ENCODE peak calls at places on chromosomes 3 and 15, in six cellular contexts. One of them, this sample, is unnamed. For H3K9me3, the result is how much of the 10 kb centered on the place peaks cover.

GRCh38 chr15:90071220-90071807 is 31.0 kb downstream of the IDH2 start:
- DNase-seq in K562: peak
- DNase-seq in stomach: peak
- DNase-seq in heart left ventricle: peak
- DNase-seq in A549: peak
- DNase-seq in adrenal gland: peak
- DNase-seq in this sample: peak

GRCh38 chr15:38263996-38264395 is 11.4 kb downstream of the SPRED1 start:
- DNase-seq in K562: no peak
- DNase-seq in adrenal gland: no peak
- DNase-seq in A549: no peak
- DNase-seq in stomach: no peak
- DNase-seq in heart left ventricle: no peak
- DNase-seq in this sample: no peak

GRCh38 chr15:27808182-27808581 is 290.9 kb downstream of the OCA2 start:
- DNase-seq in heart left ventricle: no peak
- DNase-seq in K562: no peak
- DNase-seq in stomach: no peak
- DNase-seq in adrenal gland: no peak
- DNase-seq in A549: peak
- DNase-seq in this sample: no peak

GRCh38 chr15:93235926-93236781 is 147.1 kb upstream of the RGMA start:
- DNase-seq in A549: peak
- DNase-seq in heart left ventricle: peak
- DNase-seq in stomach: peak
- DNase-seq in adrenal gland: peak
- DNase-seq in K562: no peak
- DNase-seq in this sample: no peak

GRCh38 chr3:39192490-39193092 is at the start of gene XIRP1:
- DNase-seq in A549: no peak
- DNase-seq in heart left ventricle: peak
- DNase-seq in adrenal gland: no peak
- DNase-seq in K562: no peak
- DNase-seq in stomach: no peak
- DNase-seq in this sample: no peak

GRCh38 chr15:90808517-90808939 is 59.9 kb upstream of the FURIN start:
- DNase-seq in heart left ventricle: no peak
- DNase-seq in K562: no peak
- DNase-seq in A549: no peak
- DNase-seq in stomach: no peak
- DNase-seq in adrenal gland: no peak
- DNase-seq in this sample: peak

GRCh38 chr3:11547498-11547897 is 96.2 kb downstream of the VGLL4 start:
- DNase-seq in adrenal gland: no peak
- DNase-seq in K562: no peak
- DNase-seq in heart left ventricle: no peak
- DNase-seq in stomach: no peak
- DNase-seq in A549: no peak
- DNase-seq in this sample: no peak

GRCh38 chr3:136305879-136306278 is 55.7 kb downstream of the PCCB start:
- DNase-seq in adrenal gland: no peak
- DNase-seq in stomach: no peak
- DNase-seq in A549: no peak
- DNase-seq in K562: no peak
- DNase-seq in heart left ventricle: no peak
- DNase-seq in this sample: no peak

GRCh38 chr15:44719293-44719999 is 8.1 kb downstream of the B2M start:
- DNase-seq in K562: no peak
- DNase-seq in adrenal gland: no peak
- DNase-seq in heart left ventricle: no peak
- DNase-seq in A549: no peak
- DNase-seq in stomach: no peak
- DNase-seq in this sample: no peak

GRCh38 chr3:136632625-136633081 is 119.5 kb downstream of the STAG1 start:
- DNase-seq in stomach: no peak
- DNase-seq in A549: peak
- DNase-seq in adrenal gland: no peak
- DNase-seq in K562: no peak
- DNase-seq in heart left ventricle: no peak
- DNase-seq in this sample: no peak

GRCh38 chr15:41546846-41547786 is 3.1 kb upstream of the RPAP1 start:
- DNase-seq in K562: no peak
- DNase-seq in adrenal gland: peak
- DNase-seq in stomach: no peak
- DNase-seq in A549: peak
- DNase-seq in heart left ventricle: no peak
- DNase-seq in this sample: no peak

GRCh38 chr15:81524496-81524895 is 150.5 kb upstream of the TMC3 start:
- DNase-seq in stomach: no peak
- DNase-seq in A549: no peak
- DNase-seq in heart left ventricle: no peak
- DNase-seq in adrenal gland: no peak
- DNase-seq in K562: no peak
- DNase-seq in this sample: no peak

GRCh38 chr3:184361932-184362667 is 590 bp downstream of the POLR2H start:
- DNase-seq in A549: peak
- DNase-seq in stomach: peak
- DNase-seq in adrenal gland: peak
- DNase-seq in heart left ventricle: peak
- DNase-seq in K562: peak
- DNase-seq in this sample: peak

GRCh38 chr3:149494759-149495580 is 20.5 kb downstream of the TM4SF4 start:
- DNase-seq in K562: no peak
- DNase-seq in heart left ventricle: no peak
- DNase-seq in stomach: no peak
- DNase-seq in adrenal gland: no peak
- DNase-seq in A549: no peak
- DNase-seq in this sample: no peak

GRCh38 chr3:15405448-15406050 is 21.8 kb downstream of the METTL6 start:
- DNase-seq in stomach: no peak
- DNase-seq in adrenal gland: peak
- DNase-seq in A549: peak
- DNase-seq in heart left ventricle: no peak
- DNase-seq in K562: peak
- DNase-seq in this sample: no peak

GRCh38 chr3:73530030-73530411 is 94.7 kb downstream of the PDZRN3 start:
- DNase-seq in adrenal gland: no peak
- DNase-seq in heart left ventricle: no peak
- DNase-seq in A549: no peak
- DNase-seq in K562: no peak
- DNase-seq in stomach: no peak
- DNase-seq in this sample: no peak

GRCh38 chr15:43439268-43439667 is 53.7 kb downstream of the TP53BP1 start:
- DNase-seq in adrenal gland: peak
- DNase-seq in K562: no peak
- DNase-seq in A549: no peak
- DNase-seq in stomach: no peak
- DNase-seq in heart left ventricle: no peak
- DNase-seq in this sample: no peak

GRCh38 chr15:84834969-84835368 is 17.8 kb downstream of the ALPK3 start:
- DNase-seq in heart left ventricle: no peak
- DNase-seq in stomach: no peak
- DNase-seq in adrenal gland: no peak
- DNase-seq in A549: no peak
- DNase-seq in K562: no peak
- DNase-seq in this sample: peak

GRCh38 chr3:141294848-141295247 is 63.2 kb downstream of the PXYLP1 start:
- DNase-seq in adrenal gland: no peak
- DNase-seq in stomach: no peak
- DNase-seq in A549: peak
- DNase-seq in K562: no peak
- DNase-seq in heart left ventricle: no peak
- DNase-seq in this sample: no peak

GRCh38 chr3:39668420-39668819 is 141.0 kb upstream of the MYRIP start:
- DNase-seq in stomach: no peak
- DNase-seq in adrenal gland: peak
- DNase-seq in heart left ventricle: no peak
- DNase-seq in K562: peak
- DNase-seq in A549: peak
- DNase-seq in this sample: no peak

GRCh38 chr3:145058483-145058882 is 1086.9 kb downstream of the DIPK2A start:
- DNase-seq in adrenal gland: no peak
- DNase-seq in A549: no peak
- DNase-seq in stomach: no peak
- DNase-seq in heart left ventricle: no peak
- DNase-seq in K562: no peak
- DNase-seq in this sample: no peak

GRCh38 chr3:2360815-2361214 is 262.1 kb downstream of the CNTN4 start:
- DNase-seq in adrenal gland: no peak
- DNase-seq in K562: no peak
- DNase-seq in stomach: no peak
- DNase-seq in heart left ventricle: no peak
- DNase-seq in A549: no peak
- DNase-seq in this sample: no peak

GRCh38 chr15:95281470-95281869 is 1049.0 kb upstream of the NR2F2 start:
- DNase-seq in A549: no peak
- DNase-seq in heart left ventricle: no peak
- DNase-seq in stomach: no peak
- DNase-seq in adrenal gland: no peak
- DNase-seq in K562: no peak
- DNase-seq in this sample: no peak

GRCh38 chr15:65336767-65337435 is 32.4 kb downstream of the RNU5B-1 start:
- DNase-seq in A549: no peak
- DNase-seq in adrenal gland: no peak
- DNase-seq in stomach: no peak
- DNase-seq in heart left ventricle: no peak
- DNase-seq in K562: no peak
- DNase-seq in this sample: peak

GRCh38 chr3:196666001-196666867 is 26.7 kb downstream of the NRROS start:
- DNase-seq in A549: peak
- DNase-seq in K562: no peak
- DNase-seq in heart left ventricle: no peak
- DNase-seq in stomach: no peak
- DNase-seq in adrenal gland: no peak
- DNase-seq in this sample: no peak

DNA sequence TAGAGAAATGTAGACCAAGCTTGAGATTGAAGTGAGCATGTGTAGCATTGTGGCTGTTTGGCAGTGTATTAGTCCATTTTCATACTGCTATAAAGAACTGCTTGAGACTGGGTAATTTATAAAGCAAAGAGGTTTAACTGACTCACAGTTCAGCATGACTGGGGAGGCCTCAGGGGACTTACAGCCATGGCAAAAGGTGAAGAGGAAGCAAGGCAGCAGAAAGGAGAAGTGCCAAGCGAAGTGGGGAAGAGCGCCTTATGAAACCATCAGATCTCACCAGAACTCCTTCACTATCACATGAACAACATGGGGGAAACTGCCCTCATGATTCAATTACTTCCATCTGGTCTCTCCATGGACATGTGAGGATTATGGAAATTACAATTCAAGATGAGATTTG is 8.6 kb upstream of the CERS3 start:
- DNase-seq in heart left ventricle: no peak
- DNase-seq in A549: no peak
- DNase-seq in stomach: no peak
- DNase-seq in adrenal gland: no peak
- DNase-seq in K562: no peak
- DNase-seq in this sample: no peak
- H3K27ac ChIP-seq in heart left ventricle: no peak
- H3K27ac ChIP-seq in A549: no peak
- H3K27ac ChIP-seq in stomach: no peak
- H3K27ac ChIP-seq in adrenal gland: no peak
- H3K27ac ChIP-seq in K562: no peak
- H3K27ac ChIP-seq in this sample: peak

DNA sequence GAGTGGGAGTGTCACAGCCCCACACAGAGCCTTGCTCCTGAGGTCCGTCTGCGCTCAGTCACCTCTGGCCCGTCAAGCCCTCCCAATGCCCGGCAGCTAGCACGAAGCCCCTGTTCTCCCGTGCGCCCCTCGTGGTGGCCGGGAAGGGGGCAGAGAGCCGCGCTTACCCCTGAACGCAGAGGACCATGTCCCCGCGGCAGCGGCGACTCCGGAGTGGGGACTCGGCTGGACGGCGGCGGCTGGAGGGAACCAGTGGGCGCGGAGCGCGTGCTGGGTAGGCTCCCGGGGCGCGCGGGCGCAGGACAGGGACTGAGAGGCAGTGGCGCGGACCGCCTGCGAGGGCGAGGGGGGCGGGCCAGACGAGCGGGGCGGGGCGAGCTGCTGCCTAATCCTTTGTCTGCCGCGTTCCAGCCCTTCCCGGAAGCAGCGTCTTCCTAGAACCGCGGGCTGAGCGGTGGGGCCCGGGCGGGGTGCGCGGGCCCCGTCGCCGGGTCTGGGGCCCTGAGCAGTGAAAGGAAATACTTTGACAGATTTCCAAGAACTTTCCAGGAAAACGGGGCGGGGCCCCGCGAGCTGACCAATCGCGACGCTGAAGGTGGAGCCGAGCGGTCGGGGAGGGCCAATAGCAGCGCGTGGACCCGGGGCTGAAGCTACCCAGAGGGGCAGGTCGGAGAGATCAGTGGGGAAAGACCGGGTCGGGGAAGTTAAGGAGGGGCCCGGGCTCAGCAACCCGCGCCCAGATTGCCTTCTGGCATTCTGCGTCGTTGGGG is at the start of gene CISH:
- DNase-seq in K562: peak
- DNase-seq in stomach: peak
- DNase-seq in adrenal gland: peak
- DNase-seq in A549: peak
- DNase-seq in heart left ventricle: peak
- DNase-seq in this sample: peak
- TF ChIP-seq POLR2A in K562: peak
- TF ChIP-seq POLR2A in stomach: no peak
- TF ChIP-seq POLR2A in adrenal gland: peak
- TF ChIP-seq POLR2A in A549: peak
- TF ChIP-seq POLR2A in heart left ventricle: peak
- TF ChIP-seq POLR2A in this sample: no peak

DNA sequence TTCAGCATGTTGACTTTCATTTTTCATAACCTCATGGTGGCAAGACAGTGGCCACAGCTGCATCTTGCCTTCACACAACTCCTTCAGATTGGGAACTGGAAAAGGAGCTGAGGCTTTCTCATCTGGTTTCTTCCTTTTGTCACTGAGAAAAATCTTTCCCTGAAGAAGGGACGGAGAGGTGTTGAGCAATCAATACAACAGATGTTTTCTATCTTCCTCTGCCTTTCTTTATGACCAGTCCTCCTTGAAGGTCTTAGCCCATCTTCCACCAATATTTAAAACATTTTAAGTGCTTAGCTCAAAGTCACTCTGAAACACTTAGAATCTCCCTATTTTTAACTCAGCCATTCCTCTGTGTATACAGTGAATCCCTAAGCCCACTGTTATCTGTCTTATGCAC is 11.9 kb downstream of the ZNF660 start:
- DNase-seq in heart left ventricle: no peak
- DNase-seq in K562: no peak
- DNase-seq in stomach: no peak
- DNase-seq in A549: no peak
- DNase-seq in adrenal gland: no peak
- DNase-seq in this sample: no peak
- H3K9me3 ChIP-seq in heart left ventricle: under half
- H3K9me3 ChIP-seq in K562: under half
- H3K9me3 ChIP-seq in stomach: under half
- H3K9me3 ChIP-seq in A549: under half
- H3K9me3 ChIP-seq in adrenal gland: under half
- H3K9me3 ChIP-seq in this sample: half or more

DNA sequence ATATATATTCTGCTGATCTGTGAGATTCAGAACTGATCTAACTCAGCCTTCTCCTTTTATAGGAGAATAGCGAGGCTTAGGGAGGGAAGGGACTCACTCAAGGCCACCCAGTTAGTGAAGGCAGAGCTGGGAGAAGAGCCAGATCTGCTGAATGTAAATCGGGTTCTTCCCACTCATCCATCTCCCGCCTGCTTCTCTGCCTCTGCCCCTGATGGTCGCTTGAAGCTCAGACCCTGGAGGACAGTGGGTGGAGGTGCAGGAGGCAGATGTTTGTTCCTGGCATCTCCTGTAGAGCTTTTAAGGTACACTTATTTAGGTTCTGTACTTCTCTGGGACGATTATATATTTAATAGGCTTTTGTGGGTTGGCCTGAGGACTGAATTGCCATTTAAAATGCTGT is 4.3 kb downstream of the PDIA5 start:
- DNase-seq in stomach: no peak
- DNase-seq in heart left ventricle: no peak
- DNase-seq in adrenal gland: peak
- DNase-seq in K562: no peak
- DNase-seq in A549: peak
- DNase-seq in this sample: no peak
- H3K27ac ChIP-seq in stomach: peak
- H3K27ac ChIP-seq in heart left ventricle: peak
- H3K27ac ChIP-seq in adrenal gland: peak
- H3K27ac ChIP-seq in K562: no peak
- H3K27ac ChIP-seq in A549: no peak
- H3K27ac ChIP-seq in this sample: no peak

This sample was measured in spleen.